ENCODE peak calls at places on chromosomes 4 and X, in five cellular contexts. F, U, M, K and C are unnamed samples.

GRCh38 chrX:110156167-110156754 is 153.3 kb downstream of the TMEM164 start:
- DNase-seq in F (no peak), U (peak), M (no peak), K (no peak), C (no peak)

GRCh38 chr4:107034091-107034698 is 1.9 kb downstream of the DKK2 start:
- DNase-seq in F (peak), U (peak), M (no peak), K (peak), C (peak)

GRCh38 chrX:23008431-23009099 is 8.8 kb downstream of the DDX53 start:
- DNase-seq in F (peak), U (peak), M (no peak), K (peak), C (peak)

GRCh38 chr4:79652232-79652631 is 244.2 kb upstream of the GK2 start:
- DNase-seq in F (no peak), U (no peak), M (no peak), K (no peak), C (peak)

GRCh38 chr4:22434895-22435294 is 81.0 kb downstream of the ADGRA3 start:
- DNase-seq in F (peak), U (no peak), M (peak), K (peak), C (peak)

GRCh38 chr4:22071749-22072148 is 123.2 kb upstream of the KCNIP4 start:
- DNase-seq in F (peak), U (no peak), M (no peak), K (peak), C (no peak)

GRCh38 chrX:41389311-41389888 is 55.4 kb downstream of the DDX3X start:
- DNase-seq in F (no peak), U (no peak), M (no peak), K (no peak), C (no peak)

GRCh38 chr4:123415977-123416376 is 19.4 kb downstream of the SPRY1 start:
- DNase-seq in F (peak), U (no peak), M (no peak), K (peak), C (peak)

GRCh38 chrX:118259213-118259612 is 86.7 kb upstream of the WDR44 start:
- DNase-seq in F (no peak), U (no peak), M (no peak), K (no peak), C (no peak)

GRCh38 chrX:138754861-138755260 is 43.3 kb upstream of the FGF13 start:
- DNase-seq in F (no peak), U (no peak), M (no peak), K (no peak), C (no peak)

GRCh38 chrX:116173006-116173405 is 2.5 kb downstream of the AGTR2 start:
- DNase-seq in F (no peak), U (no peak), M (no peak), K (no peak), C (no peak)

GRCh38 chr4:76485450-76485849 is 50.4 kb downstream of the SHROOM3 start:
- DNase-seq in F (peak), U (no peak), M (no peak), K (no peak), C (peak)

GRCh38 chrX:30949554-30949953 is 60.5 kb upstream of the TAB3 start:
- DNase-seq in F (no peak), U (no peak), M (no peak), K (no peak), C (no peak)

GRCh38 chr4:184953971-184954370 is 64.3 kb upstream of the HELT start:
- DNase-seq in F (no peak), U (no peak), M (no peak), K (no peak), C (no peak)

GRCh38 chrX:41827886-41828285 is 95.5 kb downstream of the CASK start:
- DNase-seq in F (peak), U (no peak), M (no peak), K (no peak), C (peak)

GRCh38 chr4:5990446-5991160 is 27.6 kb downstream of the C4orf50 start:
- DNase-seq in F (no peak), U (no peak), M (no peak), K (no peak), C (no peak)

GRCh38 chr4:151703401-151703800 is 57.4 kb downstream of the GATB start:
- DNase-seq in F (no peak), U (no peak), M (no peak), K (no peak), C (no peak)

GRCh38 chr4:7725951-7726350 is 213.7 kb downstream of the AFAP1 start:
- DNase-seq in F (peak), U (no peak), M (no peak), K (peak), C (no peak)

GRCh38 chr4:108155373-108155772 is 13.4 kb downstream of the LEF1 start:
- DNase-seq in F (no peak), U (no peak), M (no peak), K (peak), C (peak)

GRCh38 chrX:70089575-70090297 is 27.5 kb downstream of the OTUD6A start:
- DNase-seq in F (peak), U (no peak), M (no peak), K (peak), C (peak)

GRCh38 chr4:54783402-54784110 is 125.8 kb downstream of the KIT start:
- DNase-seq in F (no peak), U (no peak), M (no peak), K (peak), C (no peak)

GRCh38 chr4:24765331-24765990 is 29.9 kb upstream of the SOD3 start:
- DNase-seq in F (no peak), U (no peak), M (no peak), K (peak), C (peak)

GRCh38 chrX:15567886-15568616 is 32.7 kb downstream of the ACE2 start:
- DNase-seq in F (no peak), U (no peak), M (no peak), K (no peak), C (peak)

GRCh38 chrX:131763674-131764073 is 219.8 kb downstream of the OR13H1 start:
- DNase-seq in F (no peak), U (no peak), M (no peak), K (no peak), C (peak)

GRCh38 chrX:30282527-30282926 is 26.7 kb downstream of the NR0B1 start:
- DNase-seq in F (no peak), U (no peak), M (no peak), K (no peak), C (no peak)

GRCh38 chr4:125101706-125102105 is 213.0 kb upstream of the FAT4 start:
- DNase-seq in F (no peak), U (no peak), M (no peak), K (no peak), C (no peak)

GRCh38 chrX:2962346-2962745 is 33.2 kb upstream of the ARSD start:
- DNase-seq in F (no peak), U (no peak), M (no peak), K (no peak), C (no peak)

GRCh38 chr4:186702297-186702696 is 21.4 kb downstream of the FAT1 start:
- DNase-seq in F (no peak), U (no peak), M (no peak), K (no peak), C (no peak)

GRCh38 chrX:46547857-46548256 is 2.6 kb upstream of the ZNF674 start:
- DNase-seq in F (peak), U (no peak), M (no peak), K (peak), C (peak)

GRCh38 chr4:159549092-159549491 is 446.2 kb downstream of the RAPGEF2 start:
- DNase-seq in F (no peak), U (no peak), M (no peak), K (peak), C (no peak)

GRCh38 chrX:136850441-136851175 is 29.9 kb downstream of the RBMX start:
- DNase-seq in F (no peak), U (no peak), M (no peak), K (no peak), C (no peak)

GRCh38 chrX:132612990-132613564 is 124.2 kb upstream of the MBNL3 start:
- DNase-seq in F (no peak), U (peak), M (peak), K (peak), C (peak)

GRCh38 chrX:131650637-131651410 is 107.0 kb downstream of the OR13H1 start:
- DNase-seq in F (peak), U (no peak), M (no peak), K (peak), C (peak)

GRCh38 chr4:77581724-77582123 is 23.9 kb upstream of the CXCL13 start:
- DNase-seq in F (no peak), U (no peak), M (no peak), K (peak), C (no peak)

GRCh38 chr4:54227261-54228063 is 1.6 kb upstream of the PDGFRA start:
- DNase-seq in F (peak), U (peak), M (no peak), K (peak), C (peak)

GRCh38 chrX:71541546-71542022 is 8.7 kb downstream of the OGT start:
- DNase-seq in F (peak), U (no peak), M (no peak), K (peak), C (peak)

GRCh38 chr4:126513596-126513995 is 1119.2 kb upstream of the INTU start:
- DNase-seq in F (no peak), U (no peak), M (no peak), K (no peak), C (no peak)